ENCODE peak calls at places on chromosomes 16 and 17, in nine cellular contexts. T, V, J, D, K, G, A, O and I are unnamed samples.

GRCh38 chr17:28727727-28728363 is 743 bp upstream of the NEK8 start:
- DNase-seq in G (peak; percentile 76), J (peak; percentile 39), K (peak; percentile 69), D (peak; percentile 85), V (peak; percentile 91), T (peak; percentile 55), A (peak; percentile 68), O (peak; percentile 89), I (peak; percentile 68)

GRCh38 chr17:47955497-47956461 is 1.9 kb downstream of the PRR15L start:
- DNase-seq in D (no peak), A (no peak), K (no peak), O (no peak), V (no peak), G (peak; percentile 73), J (no peak), T (no peak), I (no peak)

GRCh38 chr17:65235284-65235683 is 98.1 kb downstream of the RGS9 start:
- DNase-seq in V (no peak), K (no peak), O (no peak), D (no peak), J (no peak), A (no peak), T (no peak), G (no peak), I (no peak)

GRCh38 chr17:71501716-71502115 is 619.1 kb upstream of the SOX9 start:
- DNase-seq in T (no peak), D (no peak), G (no peak), J (no peak), O (no peak), K (no peak), V (no peak), A (no peak), I (no peak)

GRCh38 chr16:106623-107324 is 28.7 kb downstream of the MPG start:
- DNase-seq in J (no peak), A (no peak), T (peak; percentile 34), G (peak; percentile 58), V (peak; percentile 89), D (peak; percentile 66), O (peak; percentile 90), K (peak; percentile 86), I (peak; percentile 56)

GRCh38 chr17:73747221-73748002 is 103.2 kb upstream of the SDK2 start:
- DNase-seq in T (no peak), A (no peak), G (peak; percentile 21), D (no peak), O (no peak), V (no peak), K (no peak), J (peak; percentile 54), I (no peak)

GRCh38 chr16:4869147-4869790 is 22.0 kb downstream of the UBN1 start:
- DNase-seq in J (no peak), V (no peak), A (no peak), K (no peak), O (no peak), D (no peak), G (no peak), T (no peak), I (no peak)

GRCh38 chr16:19432429-19432828 is 14.7 kb downstream of the TMC5 start:
- DNase-seq in J (no peak), O (no peak), V (no peak), A (no peak), D (peak; percentile 71), G (peak; percentile 76), T (peak; percentile 23), K (no peak), I (no peak)

GRCh38 chr16:69309316-69309715 is 1.8 kb upstream of the VPS4A start:
- DNase-seq in O (no peak), A (no peak), D (no peak), G (no peak), J (no peak), T (no peak), V (no peak), K (no peak), I (peak; percentile 58)

GRCh38 chr16:79571065-79571697 is 29.4 kb downstream of the MAF start:
- DNase-seq in D (no peak), V (no peak), T (no peak), J (no peak), G (no peak), O (peak; percentile 45), K (no peak), A (no peak), I (no peak)

GRCh38 chr16:57609541-57610401 is 18.7 kb upstream of the ADGRG1 start:
- DNase-seq in K (no peak), D (no peak), O (peak; percentile 47), V (no peak), G (peak; percentile 19), J (no peak), A (no peak), T (no peak), I (peak; percentile 46)

GRCh38 chr17:954431-955164 is 25.0 kb downstream of the NXN start:
- DNase-seq in G (no peak), T (no peak), A (no peak), V (no peak), J (no peak), K (peak; percentile 70), D (peak; percentile 90), O (no peak), I (no peak)

GRCh38 chr17:82569621-82570020 is 50.1 kb downstream of the FOXK2 start:
- DNase-seq in D (no peak), J (no peak), V (no peak), K (no peak), A (no peak), G (no peak), O (no peak), T (no peak), I (no peak)

GRCh38 chr17:82571855-82572254 is 52.3 kb downstream of the FOXK2 start:
- DNase-seq in T (no peak), D (no peak), V (no peak), O (no peak), A (no peak), G (no peak), K (no peak), J (no peak), I (no peak)

GRCh38 chr17:82567286-82567685 is 47.8 kb downstream of the FOXK2 start:
- DNase-seq in K (no peak), V (no peak), J (no peak), O (no peak), D (no peak), A (no peak), G (no peak), T (no peak), I (no peak)

GRCh38 chr17:82568997-82569393 is 49.5 kb downstream of the FOXK2 start:
- DNase-seq in J (no peak), V (no peak), K (no peak), G (no peak), T (no peak), O (no peak), A (no peak), D (no peak), I (no peak)

GRCh38 chr17:82570282-82570681 is 50.8 kb downstream of the FOXK2 start:
- DNase-seq in D (no peak), O (no peak), K (peak; percentile 31), A (no peak), J (no peak), G (no peak), V (no peak), T (no peak), I (no peak)
- H3K27ac ChIP-seq in D (peak overlapping the region; percentile 49), O (no peak overlapping the region), K (peak overlapping the region; percentile 76), A (no peak overlapping the region), J (no peak overlapping the region), G (no peak overlapping the region), V (no peak overlapping the region), T (no peak overlapping the region), I (no peak overlapping the region)

DNA sequence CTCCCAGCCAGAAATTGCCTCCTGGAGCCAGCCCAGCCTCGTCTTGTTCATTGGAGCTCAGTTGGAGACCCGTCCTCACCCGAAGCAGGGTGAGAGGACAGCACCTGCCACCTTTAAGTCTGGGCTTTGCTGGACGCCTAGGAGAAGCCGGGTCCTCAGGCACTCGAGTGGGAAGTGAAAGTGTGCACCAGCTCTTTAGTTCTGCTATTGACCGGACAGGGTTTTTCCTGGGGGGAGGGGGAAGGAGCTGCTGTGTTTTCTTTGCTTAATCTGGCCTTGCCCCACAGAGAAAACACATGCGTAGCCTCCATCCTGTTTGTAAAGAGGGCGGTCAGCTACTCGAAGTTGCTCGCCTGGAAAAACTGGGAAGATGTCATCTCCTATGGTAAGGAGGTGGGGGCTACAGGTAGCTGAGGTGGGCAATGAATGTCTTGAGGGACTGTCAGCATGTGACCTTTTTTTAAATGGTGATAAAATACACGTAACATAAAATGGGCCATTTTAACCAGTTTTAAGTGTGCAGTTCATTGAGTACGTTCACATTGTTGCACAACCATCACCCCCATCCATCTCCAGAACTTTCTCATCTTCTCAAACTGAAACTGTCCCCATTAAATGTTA is 34.4 kb downstream of the CMIP start:
- DNase-seq in O (peak; percentile 84), J (no peak), G (peak; percentile 71), V (no peak), A (no peak), K (no peak), T (no peak), D (no peak), I (peak; percentile 86)
- H3K4me1 ChIP-seq in O (peaks cover 54% of the 10 kb centered on the region), J (peaks cover 28% of the 10 kb centered on the region), G (no peaks in the 10 kb centered on the region), V (peaks cover 9% of the 10 kb centered on the region), A (peaks cover 8% of the 10 kb centered on the region), K (peaks cover 3% of the 10 kb centered on the region), T (peaks cover 5% of the 10 kb centered on the region), D (peaks cover 79% of the 10 kb centered on the region), I (no peaks in the 10 kb centered on the region)

DNA sequence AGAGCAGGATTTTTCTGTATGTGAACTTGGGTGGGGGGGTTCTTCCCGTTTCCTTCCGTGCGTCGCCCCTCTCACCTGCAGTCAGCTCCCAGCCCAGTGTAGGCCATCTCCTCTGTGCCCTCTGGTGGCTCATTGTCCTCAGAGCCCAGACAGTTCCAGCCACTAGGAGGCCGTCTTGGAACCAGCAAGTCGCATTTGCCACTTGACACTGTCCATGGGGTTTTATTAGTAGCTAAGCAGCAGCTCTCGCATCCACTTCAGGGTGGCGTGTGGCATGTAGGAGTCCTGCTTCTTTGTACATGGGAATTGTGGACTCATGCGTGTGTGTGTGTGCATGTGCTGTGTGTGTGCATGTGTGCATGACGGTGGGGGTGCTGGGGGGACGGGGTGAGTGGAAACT is 74.0 kb downstream of the SEC14L1 start:
- DNase-seq in G (peak; percentile 51), K (peak; percentile 73), V (peak; percentile 70), A (no peak), J (no peak), O (peak; percentile 79), T (peak; percentile 56), D (peak; percentile 65), I (no peak)
- H3K36me3 ChIP-seq in G (peaks cover 24% of the 10 kb centered on the region), K (peaks cover 22% of the 10 kb centered on the region), V (no peaks in the 10 kb centered on the region), A (no peaks in the 10 kb centered on the region), J (peaks cover 52% of the 10 kb centered on the region), O (peaks cover 27% of the 10 kb centered on the region), T (peaks cover 38% of the 10 kb centered on the region), D (peaks cover 60% of the 10 kb centered on the region), I (peaks cover 12% of the 10 kb centered on the region)

GRCh38 chr17:64081802-64082799 is 47.8 kb downstream of the ERN1 start:
- DNase-seq in G (peak; percentile 33), V (no peak), D (peak; percentile 93), J (no peak), K (no peak), O (no peak), T (peak; percentile 82), A (no peak), I (no peak)
- H3K27ac ChIP-seq in G (peak overlapping the region; percentile 58), V (no peak overlapping the region), D (peak overlapping the region; percentile 84), J (peak overlapping the region; percentile 45), K (no peak overlapping the region), O (no peak overlapping the region), T (peak overlapping the region; percentile 6), A (no peak overlapping the region), I (no peak overlapping the region)

DNA sequence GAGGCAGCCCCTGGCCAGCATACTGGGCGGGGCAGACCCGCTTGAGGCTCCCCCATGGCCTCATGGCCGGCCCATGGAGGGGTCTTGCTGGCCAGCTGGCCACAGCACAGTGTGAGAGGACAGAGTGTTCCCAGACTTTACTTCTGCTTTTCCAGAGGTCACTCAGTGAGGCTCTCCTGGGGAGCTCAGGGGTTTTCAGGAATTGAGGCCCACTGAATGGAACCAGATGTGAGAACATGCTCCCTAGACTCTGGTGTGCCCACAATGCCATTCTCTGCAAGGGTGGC is 21.2 kb downstream of the ATP6V0D1 start:
- DNase-seq in J (no peak), D (no peak), T (no peak), O (no peak), V (no peak), A (no peak), G (no peak), K (no peak), I (no peak)
- H3K4me1 ChIP-seq in J (peaks cover 72% of the 10 kb centered on the region), D (peaks cover 22% of the 10 kb centered on the region), T (peaks cover 3% of the 10 kb centered on the region), O (peaks cover 12% of the 10 kb centered on the region), V (no peaks in the 10 kb centered on the region), A (peaks cover 48% of the 10 kb centered on the region), G (peaks cover 43% of the 10 kb centered on the region), K (peaks cover 20% of the 10 kb centered on the region), I (no peaks in the 10 kb centered on the region)